ENCODE peak calls at places on chromosomes 12 and 14, in nine cellular contexts. Q, A, W, I, R, U, F, Z and H are unnamed samples.

GRCh38 chr14:24339284-24340151 is at the start of gene RIPK3:
- DNase-seq in A (no peak), I (no peak), W (no peak), Z (peak), Q (no peak), F (peak), U (no peak), R (peak), H (no peak)

GRCh38 chr14:99793213-99794155 is at the start of gene EML1:
- DNase-seq in I (peak), R (peak), Q (peak), W (peak), F (peak), A (peak), Z (peak), U (peak), H (peak)

GRCh38 chr14:95153866-95154265 is 3.5 kb downstream of the DICER1 start:
- DNase-seq in W (no peak), A (no peak), Z (no peak), U (no peak), I (no peak), R (no peak), F (no peak), Q (no peak), H (no peak)

GRCh38 chr12:96015672-96016071 is 19.5 kb upstream of the HAL start:
- DNase-seq in F (peak), U (no peak), Z (peak), Q (peak), I (peak), A (no peak), R (no peak), W (no peak), H (peak)

GRCh38 chr12:52184813-52185212 is 7.0 kb downstream of the KRT80 start:
- DNase-seq in I (no peak), F (no peak), Z (no peak), U (no peak), Q (no peak), R (no peak), W (no peak), A (no peak), H (no peak)

GRCh38 chr12:50527086-50527726 is 22.4 kb downstream of the DIP2B start:
- DNase-seq in U (no peak), Q (no peak), I (no peak), F (no peak), Z (no peak), A (no peak), R (no peak), W (no peak), H (no peak)

GRCh38 chr12:108801736-108802665 is 55.4 kb downstream of the SSH1 start:
- DNase-seq in F (no peak), Z (peak), R (no peak), A (peak), U (no peak), I (no peak), Q (peak), W (peak), H (no peak)

GRCh38 chr12:5599378-5599777 is 167.5 kb downstream of the NTF3 start:
- DNase-seq in I (no peak), R (no peak), Q (no peak), W (no peak), Z (no peak), F (no peak), U (no peak), A (no peak), H (no peak)

GRCh38 chr12:109418848-109419474 is 58.1 kb downstream of the KCTD10 start:
- DNase-seq in Q (no peak), I (no peak), F (no peak), U (no peak), Z (no peak), R (no peak), A (no peak), W (no peak), H (no peak)

GRCh38 chr12:26011099-26011498 is 52.6 kb downstream of the RASSF8 start:
- DNase-seq in U (no peak), W (no peak), I (peak), F (no peak), Q (peak), R (no peak), Z (peak), A (peak), H (no peak)

GRCh38 chr12:118503476-118503875 is 127.1 kb downstream of the SUDS3 start:
- DNase-seq in R (no peak), A (no peak), Q (no peak), Z (no peak), F (no peak), U (no peak), W (no peak), I (no peak), H (no peak)

GRCh38 chr12:105944628-105945027 is 194.1 kb downstream of the NUAK1 start:
- DNase-seq in R (no peak), W (no peak), U (no peak), A (no peak), Z (no peak), I (peak), Q (no peak), F (no peak), H (no peak)

GRCh38 chr12:119883234-119883633 is 6.1 kb upstream of the CIT start:
- DNase-seq in A (no peak), W (no peak), R (no peak), Z (no peak), I (no peak), Q (no peak), U (no peak), F (no peak), H (no peak)

GRCh38 chr14:91257328-91258020 is 13.0 kb upstream of the GPR68 start:
- DNase-seq in W (no peak), I (no peak), A (no peak), F (no peak), U (no peak), Q (no peak), R (no peak), Z (no peak), H (no peak)

GRCh38 chr14:98144964-98145363 is 1127.0 kb downstream of the BCL11B start:
- DNase-seq in U (no peak), Z (no peak), W (no peak), R (no peak), Q (no peak), I (peak), A (no peak), F (no peak), H (no peak)

GRCh38 chr12:56728139-56728861 is 3.2 kb upstream of the NACA start:
- DNase-seq in Z (no peak), A (no peak), I (no peak), W (no peak), R (no peak), F (no peak), U (no peak), Q (no peak), H (no peak)

GRCh38 chr14:98466807-98467206 is 805.2 kb downstream of the BCL11B start:
- DNase-seq in Z (no peak), W (no peak), I (peak), F (no peak), Q (no peak), A (no peak), U (no peak), R (no peak), H (no peak)

GRCh38 chr12:6582196-6582595 is 14.1 kb upstream of the NOP2 start:
- DNase-seq in Q (no peak), Z (no peak), R (no peak), U (no peak), W (no peak), A (no peak), F (peak), I (no peak), H (no peak)

GRCh38 chr12:91289881-91290280 is 107.3 kb upstream of the DCN start:
- DNase-seq in A (no peak), F (no peak), U (no peak), Q (no peak), Z (no peak), W (no peak), R (no peak), I (no peak), H (no peak)

GRCh38 chr12:19273482-19274330 is 144.2 kb downstream of the PLEKHA5 start:
- DNase-seq in Q (peak), Z (peak), A (peak), R (peak), U (peak), W (peak), F (peak), I (peak), H (peak)

GRCh38 chr12:55847033-55847432 is 4.3 kb upstream of the MMP19 start:
- DNase-seq in I (peak), Q (peak), A (peak), Z (peak), R (no peak), F (peak), U (no peak), W (no peak), H (no peak)

GRCh38 chr14:99378782-99379214 is 101.9 kb downstream of the SETD3 start:
- DNase-seq in I (peak), U (no peak), F (peak), R (no peak), A (no peak), W (peak), Z (peak), Q (peak), H (no peak)

GRCh38 chr14:61754627-61755381 is 7.4 kb upstream of the SNAPC1 start:
- DNase-seq in Z (peak), I (no peak), W (peak), F (no peak), A (no peak), Q (peak), U (no peak), R (no peak), H (no peak)

GRCh38 chr14:96204151-96205058 is at the start of gene BDKRB2:
- DNase-seq in R (no peak), W (peak), I (peak), A (peak), Z (peak), U (peak), Q (peak), F (peak), H (peak)

GRCh38 chr12:106044773-106045172 is 94.0 kb downstream of the NUAK1 start:
- DNase-seq in F (no peak), Q (peak), A (no peak), U (no peak), I (no peak), R (no peak), W (no peak), Z (peak), H (no peak)

GRCh38 chr12:29073631-29074239 is 75.3 kb upstream of the FAR2 start:
- DNase-seq in Z (peak), U (peak), A (peak), R (no peak), F (peak), Q (peak), I (peak), W (peak), H (peak)

GRCh38 chr12:121992059-121992879 is 29.4 kb upstream of the BCL7A start:
- DNase-seq in I (peak), Q (peak), R (peak), F (no peak), A (peak), U (no peak), Z (peak), W (peak), H (no peak)

GRCh38 chr12:2467447-2468195 is 327.1 kb upstream of the FKBP4 start:
- DNase-seq in A (no peak), I (no peak), W (no peak), F (no peak), Q (no peak), U (no peak), R (no peak), Z (no peak), H (no peak)

GRCh38 chr12:28216016-28216415 is 25.8 kb downstream of the CCDC91 start:
- DNase-seq in Z (no peak), U (no peak), A (no peak), R (no peak), I (no peak), F (no peak), W (no peak), Q (no peak), H (no peak)

GRCh38 chr14:98899441-98899840 is 372.6 kb downstream of the BCL11B start:
- DNase-seq in F (no peak), R (no peak), A (no peak), Q (no peak), W (no peak), U (no peak), I (no peak), Z (no peak), H (no peak)

GRCh38 chr12:68368332-68368731 is 36.2 kb upstream of the MDM1 start:
- DNase-seq in U (no peak), A (peak), Z (no peak), R (no peak), F (peak), W (no peak), Q (no peak), I (no peak), H (no peak)

GRCh38 chr12:131784909-131785762 is 43.1 kb upstream of the MMP17 start:
- DNase-seq in A (no peak), R (no peak), F (no peak), Q (no peak), U (no peak), Z (peak), W (no peak), I (no peak), H (no peak)